ENCODE peak calls at places on chromosomes 5 and 9, in eight cellular contexts. Z, T, U, D, O, G, F and C are unnamed samples.
A peak's percentile ranks its signal among the peaks of the same experiment; 100 is the strongest.

GRCh38 chr5:17837757-17838156 is 203.5 kb downstream of the TAF11L14 start:
- DNase-seq in Z (no peak), D (no peak), O (no peak), G (no peak), F (no peak), T (no peak), U (no peak), C (no peak)

GRCh38 chr9:113620377-113621161 is 157.0 kb downstream of the RGS3 start:
- DNase-seq in G (peak; percentile 63), T (peak; percentile 76), F (peak; percentile 82), U (peak; percentile 91), O (peak; percentile 50), D (peak; percentile 93), Z (peak; percentile 86), C (no peak)

GRCh38 chr9:108225371-108225905 is 630.3 kb downstream of the ACTL7B start:
- DNase-seq in F (no peak), T (no peak), Z (no peak), D (no peak), G (no peak), O (no peak), U (no peak), C (no peak)

GRCh38 chr9:15642369-15642962 is 89.6 kb downstream of the CCDC171 start:
- DNase-seq in Z (peak; percentile 26), T (peak; percentile 13), O (no peak), F (peak; percentile 59), U (peak; percentile 69), G (no peak), D (peak; percentile 53), C (no peak)

GRCh38 chr5:499233-500209 is 24.7 kb downstream of the SLC9A3 start:
- DNase-seq in Z (no peak), O (no peak), T (no peak), G (no peak), U (no peak), F (no peak), D (no peak), C (no peak)

GRCh38 chr9:15873573-15874177 is 320.8 kb downstream of the CCDC171 start:
- DNase-seq in U (peak; percentile 71), Z (peak; percentile 18), T (peak; percentile 29), D (peak; percentile 74), F (peak; percentile 53), O (no peak), G (no peak), C (no peak)

GRCh38 chr9:128078504-128079434 is 10.7 kb downstream of the SLC25A25 start:
- DNase-seq in U (peak; percentile 79), T (no peak), F (peak; percentile 85), O (no peak), G (peak; percentile 62), Z (peak; percentile 76), D (peak; percentile 63), C (no peak)

GRCh38 chr9:126475933-126476555 is 137.7 kb upstream of the LMX1B start:
- DNase-seq in Z (no peak), O (no peak), T (no peak), D (no peak), G (no peak), F (no peak), U (no peak), C (no peak)

GRCh38 chr5:42021119-42021518 is 96.0 kb downstream of the FBXO4 start:
- DNase-seq in Z (no peak), F (no peak), D (no peak), O (no peak), G (no peak), T (no peak), U (no peak), C (no peak)

GRCh38 chr9:98045234-98046160 is 11.0 kb upstream of the NANS start:
- DNase-seq in U (no peak), G (no peak), Z (no peak), F (no peak), T (no peak), D (no peak), O (no peak), C (no peak)
- H3K4me3 ChIP-seq in U (no peak overlapping the region), G (no peak overlapping the region), Z (no peak overlapping the region), F (no peak overlapping the region), T (no peak overlapping the region), D (no peak overlapping the region), O (no peak overlapping the region), C (no peak overlapping the region)

DNA sequence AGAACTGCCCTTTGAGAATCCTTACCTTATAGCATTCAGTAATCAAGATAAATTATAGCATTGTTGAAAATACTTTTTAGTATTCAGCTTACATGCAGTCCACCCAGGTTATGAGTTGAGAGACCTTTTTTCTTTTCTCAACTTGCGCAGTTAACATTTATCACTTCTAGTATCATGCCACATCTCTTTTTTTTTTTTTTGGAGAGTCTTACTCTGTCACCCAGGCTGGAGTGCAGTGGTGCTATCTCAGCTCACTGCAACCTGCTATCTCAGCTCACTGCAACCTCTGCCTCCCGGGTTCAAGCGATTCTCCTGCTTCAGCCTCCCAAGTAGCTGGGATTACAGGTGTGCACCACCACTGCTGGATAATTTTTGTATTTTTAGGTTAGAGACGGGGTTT is 29.0 kb downstream of the LRRC70 start:
- DNase-seq in D (no peak), F (no peak), T (no peak), G (no peak), Z (no peak), U (no peak), O (no peak), C (no peak)
- H3K9me3 ChIP-seq in D (no peaks in the 10 kb centered on the region), F (no peaks in the 10 kb centered on the region), T (no peaks in the 10 kb centered on the region), G (no peaks in the 10 kb centered on the region), Z (no peaks in the 10 kb centered on the region), U (no peaks in the 10 kb centered on the region), O (no peaks in the 10 kb centered on the region), C (no peaks in the 10 kb centered on the region)

GRCh38 chr9:6658628-6659353 is 13.3 kb upstream of the GLDC start:
- DNase-seq in F (no peak), D (no peak), G (no peak), O (no peak), T (no peak), U (no peak), Z (no peak), C (no peak)

GRCh38 chr9:6656901-6657300 is 11.4 kb upstream of the GLDC start:
- DNase-seq in T (no peak), F (no peak), D (no peak), Z (no peak), O (no peak), U (no peak), G (no peak), C (no peak)

GRCh38 chr9:6660512-6660911 is 15.0 kb upstream of the GLDC start:
- DNase-seq in D (no peak), F (no peak), T (no peak), O (no peak), U (no peak), G (no peak), Z (no peak), C (no peak)

DNA sequence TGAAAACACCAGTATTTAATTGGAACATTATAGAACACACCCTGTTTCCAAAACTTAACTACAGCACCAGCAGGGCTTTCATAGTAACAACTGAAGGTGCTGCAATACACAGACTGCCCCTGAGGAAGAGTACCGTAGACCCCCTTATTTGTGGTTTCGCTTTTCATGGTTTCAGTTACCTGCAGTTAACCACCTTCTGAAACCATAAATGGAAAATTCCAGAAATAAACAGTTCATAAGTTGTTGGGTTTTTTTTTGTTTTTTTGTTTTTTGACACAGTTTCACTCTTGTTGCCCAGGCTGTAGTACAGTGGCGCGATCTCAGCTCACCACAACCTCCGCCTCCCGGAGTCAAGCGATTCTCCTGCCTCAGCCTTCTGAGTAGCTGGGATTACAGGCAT is 9.5 kb upstream of the GLDC start:
- DNase-seq in G (no peak), U (no peak), D (no peak), F (no peak), O (no peak), T (no peak), Z (no peak), C (no peak)
- H3K4me3 ChIP-seq in G (no peak overlapping the region), U (no peak overlapping the region), D (no peak overlapping the region), F (no peak overlapping the region), O (no peak overlapping the region), T (no peak overlapping the region), Z (no peak overlapping the region), C (no peak overlapping the region)

GRCh38 chr5:5483880-5484595 is 61.6 kb downstream of the ICE1 start:
- DNase-seq in O (no peak), Z (no peak), T (no peak), U (no peak), G (no peak), F (no peak), D (peak; percentile 52), C (no peak)

GRCh38 chr5:5481633-5482032 is 59.2 kb downstream of the ICE1 start:
- DNase-seq in O (no peak), F (no peak), G (no peak), U (no peak), D (no peak), T (no peak), Z (no peak), C (no peak)

GRCh38 chr5:5481206-5481605 is 58.7 kb downstream of the ICE1 start:
- DNase-seq in U (no peak), O (no peak), D (no peak), F (no peak), Z (no peak), G (no peak), T (no peak), C (no peak)

GRCh38 chr5:5480481-5481111 is 58.1 kb downstream of the ICE1 start:
- DNase-seq in T (no peak), F (no peak), G (no peak), D (no peak), O (no peak), U (no peak), Z (no peak), C (no peak)

GRCh38 chr5:5483350-5483749 is 60.9 kb downstream of the ICE1 start:
- DNase-seq in F (no peak), T (no peak), Z (no peak), G (no peak), O (no peak), U (no peak), D (no peak), C (no peak)
- H3K9me3 ChIP-seq in F (no peaks in the 10 kb centered on the region), T (no peaks in the 10 kb centered on the region), Z (no peaks in the 10 kb centered on the region), G (no peaks in the 10 kb centered on the region), O (no peaks in the 10 kb centered on the region), U (no peaks in the 10 kb centered on the region), D (no peaks in the 10 kb centered on the region), C (no peaks in the 10 kb centered on the region)

GRCh38 chr9:37121881-37122280 is 1.5 kb downstream of the ZCCHC7 start:
- DNase-seq in G (no peak), Z (no peak), D (no peak), O (no peak), F (no peak), T (no peak), U (no peak), C (no peak)
- H3K4me3 ChIP-seq in G (no peak overlapping the region), Z (peak overlapping the region; percentile 98), D (no peak overlapping the region), O (no peak overlapping the region), F (peak overlapping the region; percentile 76), T (peak overlapping the region; percentile 82), U (no peak overlapping the region), C (peak overlapping the region; percentile 95)

GRCh38 chr5:60993425-60993824 is 48.4 kb downstream of the NDUFAF2 start:
- DNase-seq in U (no peak), G (no peak), D (no peak), Z (no peak), F (no peak), T (no peak), O (no peak), C (no peak)

GRCh38 chr5:60993875-60994571 is 49.0 kb downstream of the NDUFAF2 start:
- DNase-seq in F (no peak), D (no peak), T (no peak), Z (no peak), O (no peak), G (no peak), U (no peak), C (peak; percentile 48)

GRCh38 chr5:60992871-60993270 is 47.9 kb downstream of the NDUFAF2 start:
- DNase-seq in O (no peak), G (no peak), U (no peak), F (no peak), D (no peak), Z (no peak), T (no peak), C (peak; percentile 33)

GRCh38 chr5:60989790-60990189 is 44.8 kb downstream of the NDUFAF2 start:
- DNase-seq in T (no peak), O (no peak), D (no peak), G (no peak), F (no peak), U (no peak), Z (no peak), C (no peak)
- H3K9me3 ChIP-seq in T (peaks cover 17% of the 10 kb centered on the region), O (peaks cover 17% of the 10 kb centered on the region), D (peaks cover 4% of the 10 kb centered on the region), G (no peaks in the 10 kb centered on the region), F (no peaks in the 10 kb centered on the region), U (no peaks in the 10 kb centered on the region), Z (peaks cover 14% of the 10 kb centered on the region), C (no peaks in the 10 kb centered on the region)